ENCODE peak calls at places on chromosomes 5 and 9, in five cellular contexts. Q is adrenal gland; E is stomach; M is CD4-positive, CD25-positive, alpha-beta regulatory T cell; K is K562. V is an unnamed sample.

GRCh38 chr5:40957048-40957447 is 47.8 kb downstream of the C7 start:
- DNase-seq in Q (no peak), M (no peak), K (no peak), E (no peak), V (no peak)

GRCh38 chr5:36744678-36745659 is 131.6 kb upstream of the NIPBL start:
- DNase-seq in M (peak; percentile 23), E (peak; percentile 94), Q (peak; percentile 61), K (peak; percentile 66), V (peak; percentile 89)

GRCh38 chr5:2188137-2188536 is 305.4 kb upstream of the IRX4 start:
- DNase-seq in K (no peak), E (no peak), M (no peak), Q (no peak), V (no peak)

GRCh38 chr9:1707291-1707690 is 307.9 kb upstream of the SMARCA2 start:
- DNase-seq in K (no peak), M (no peak), E (no peak), Q (no peak), V (no peak)

GRCh38 chr5:63916786-63917185 is 45.5 kb downstream of the HTR1A start:
- DNase-seq in M (no peak), E (no peak), Q (no peak), K (no peak), V (no peak)

GRCh38 chr5:1093361-1093760 is 18.5 kb downstream of the SLC12A7 start:
- DNase-seq in M (no peak), K (no peak), E (peak; percentile 81), Q (no peak), V (no peak)

GRCh38 chr9:89679006-89679395 is 74.2 kb downstream of the GADD45G start:
- DNase-seq in E (no peak), K (no peak), M (no peak), Q (no peak), V (no peak)

GRCh38 chr9:125241863-125242739 is 958 bp upstream of the HSPA5 start:
- DNase-seq in K (peak; percentile 24), Q (peak; percentile 20), M (no peak), E (peak; percentile 27), V (peak; percentile 43)

GRCh38 chr9:93656426-93657222 is 80.2 kb downstream of the PHF2 start:
- DNase-seq in K (no peak), Q (peak; percentile 4), M (no peak), E (no peak), V (peak; percentile 10)

GRCh38 chr9:129954868-129955550 is 88.0 kb downstream of the FNBP1 start:
- DNase-seq in M (no peak), Q (no peak), K (peak; percentile 44), E (no peak), V (no peak)

GRCh38 chr9:14485366-14485765 is 171.4 kb upstream of the NFIB start:
- DNase-seq in K (no peak), E (no peak), M (no peak), Q (no peak), V (no peak)

GRCh38 chr5:133866903-133867245 is 101.6 kb downstream of the C5orf15 start:
- DNase-seq in E (no peak), M (no peak), K (no peak), Q (no peak), V (no peak)

GRCh38 chr5:167577616-167578015 is 713.8 kb upstream of the WWC1 start:
- DNase-seq in M (no peak), Q (no peak), E (no peak), K (no peak), V (no peak)
- H3K4me3 ChIP-seq in M (no peak overlapping the region), Q (no peak overlapping the region), E (no peak overlapping the region), K (no peak overlapping the region), V (no peak overlapping the region)

GRCh38 chr9:128629136-128629535 is 27.5 kb downstream of the DYNC2I2 start:
- DNase-seq in E (no peak), M (no peak), Q (no peak), K (no peak), V (no peak)

GRCh38 chr9:128628471-128629048 is 28.1 kb downstream of the DYNC2I2 start:
- DNase-seq in K (peak; percentile 63), Q (peak; percentile 83), M (no peak), E (peak; percentile 44), V (peak; percentile 61)

GRCh38 chr9:128626181-128626580 is 30.5 kb downstream of the DYNC2I2 start:
- DNase-seq in K (no peak), E (no peak), M (no peak), Q (no peak), V (no peak)

GRCh38 chr9:128627127-128627715 is 29.4 kb downstream of the DYNC2I2 start:
- DNase-seq in K (no peak), E (no peak), M (no peak), Q (no peak), V (no peak)

GRCh38 chr9:128627906-128628305 is 28.7 kb downstream of the DYNC2I2 start:
- DNase-seq in K (no peak), M (no peak), Q (no peak), E (no peak), V (no peak)
- H3K36me3 ChIP-seq in K (peaks cover 13% of the 10 kb centered on the region), M (peaks cover 92% of the 10 kb centered on the region), Q (no peaks in the 10 kb centered on the region), E (peaks cover 100% of the 10 kb centered on the region), V (peaks cover 100% of the 10 kb centered on the region)

DNA sequence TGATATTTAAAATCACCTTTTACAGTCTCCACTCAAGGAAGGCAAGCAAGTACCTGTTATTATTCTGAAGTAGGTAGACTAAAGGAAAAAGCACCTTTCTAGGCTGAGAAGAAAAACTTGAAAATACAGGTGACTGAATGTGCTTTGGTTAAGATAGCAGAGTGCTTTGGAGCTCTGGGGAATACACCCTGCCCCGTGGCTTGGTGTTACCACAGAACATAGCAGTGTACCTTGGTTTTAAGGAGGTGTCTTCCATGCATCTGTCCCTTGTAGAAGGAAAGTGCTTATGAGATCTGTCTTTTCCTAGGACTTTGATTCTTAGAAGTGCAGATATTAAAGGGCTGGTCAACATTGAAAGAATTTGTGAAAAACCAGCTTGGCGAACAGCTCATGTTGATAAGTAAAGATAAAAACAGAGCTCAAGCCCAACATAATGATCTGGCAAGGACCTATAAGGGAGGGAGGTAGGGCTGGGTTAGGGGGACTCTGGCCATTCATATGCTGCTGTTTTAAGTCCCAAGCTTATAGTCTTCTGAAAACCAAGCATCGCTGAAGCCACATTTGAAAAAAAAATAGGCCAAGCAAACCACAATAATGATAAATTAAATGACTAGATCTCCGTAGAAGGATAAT is 66.7 kb downstream of the ZNF608 start:
- DNase-seq in M (no peak), Q (no peak), E (no peak), K (peak; percentile 44), V (no peak)
- H3K27ac ChIP-seq in M (no peak overlapping the region), Q (no peak overlapping the region), E (peak overlapping the region; percentile 70), K (peak overlapping the region; percentile 35), V (no peak overlapping the region)

GRCh38 chr5:131983244-131983771 is 28.1 kb downstream of the ACSL6 start:
- DNase-seq in M (no peak), Q (no peak), E (no peak), K (no peak), V (no peak)
- H3K4me3 ChIP-seq in M (no peak overlapping the region), Q (no peak overlapping the region), E (no peak overlapping the region), K (no peak overlapping the region), V (no peak overlapping the region)